ENCODE peak calls at places on chromosomes 2 and 18, in four cellular contexts. P, W, G and M are unnamed samples.

GRCh38 chr2:129231924-129232323 is 747.5 kb upstream of the RAB6C start:
- DNase-seq in P (no peak), W (no peak), G (no peak), M (no peak)

GRCh38 chr2:128633501-128633900 is 314.8 kb upstream of the HS6ST1 start:
- DNase-seq in P (no peak), W (no peak), G (no peak), M (no peak)

GRCh38 chr2:204738721-204739120 is 193.4 kb downstream of the PARD3B start:
- DNase-seq in P (no peak), W (no peak), G (no peak), M (no peak)

GRCh38 chr18:74608681-74609080 is 11.0 kb downstream of the ZNF407 start:
- DNase-seq in P (no peak), W (no peak), G (no peak), M (no peak)

GRCh38 chr2:75311521-75311920 is 112.2 kb upstream of the TACR1 start:
- DNase-seq in P (no peak), W (no peak), G (no peak), M (no peak)

GRCh38 chr2:121900391-121900790 is 144.9 kb downstream of the TSN start:
- DNase-seq in P (no peak), W (no peak), G (no peak), M (no peak)

GRCh38 chr2:148888003-148888501 is 13.0 kb downstream of the KIF5C start:
- DNase-seq in P (no peak), W (no peak), G (no peak), M (no peak)

GRCh38 chr2:145110668-145111067 is 590.7 kb upstream of the ZEB2 start:
- DNase-seq in P (no peak), W (no peak), G (no peak), M (no peak)

GRCh38 chr2:98170076-98170475 is 83.1 kb downstream of the VWA3B start:
- DNase-seq in P (no peak), W (no peak), G (no peak), M (no peak)

GRCh38 chr18:79552696-79553095 is 126.9 kb upstream of the CTDP1 start:
- DNase-seq in P (no peak), W (no peak), G (no peak), M (no peak)